ENCODE peak calls at places on chromosome X, in ten cellular contexts. One of them, this sample, is unnamed.

GRCh38 chrX:135596495-135596894 is 76.0 kb downstream of the INTS6L start:
- DNase-seq in stimulated activated CD4-positive, alpha-beta T cell treated with anti-CD3 and anti-CD28 coated beads, Interleukin-4, amount 100 ng/mL, for 48 hours: peak
- DNase-seq in NCI-H1092: peak
- DNase-seq in HT1080: peak
- DNase-seq in stimulated activated CD8-positive, alpha-beta memory T cell treated with anti-CD3 and anti-CD28 coated beads, Interleukin-15, amount 100 ng/mL, for 1 hour: no peak
- DNase-seq in activated CD8-positive, alpha-beta T cell treated with anti-CD3 and anti-CD28 coated beads for 36 hours: peak
- DNase-seq in endothelial cell: peak
- DNase-seq in stimulated activated effector memory CD8-positive, alpha-beta T cell treated with anti-CD3 and anti-CD28 coated beads, Interleukin-12 subunit alpha, Interleukin-12 subunit beta, amount 100 ng/mL, for 72 hours: peak
- DNase-seq in left lung: no peak
- DNase-seq in T follicular helper cell: peak
- DNase-seq in this sample: no peak

GRCh38 chrX:139126493-139126892 is 404.0 kb upstream of the F9 start:
- DNase-seq in stimulated activated CD4-positive, alpha-beta T cell treated with anti-CD3 and anti-CD28 coated beads, Interleukin-4, amount 100 ng/mL, for 48 hours: no peak
- DNase-seq in NCI-H1092: peak
- DNase-seq in HT1080: peak
- DNase-seq in stimulated activated CD8-positive, alpha-beta memory T cell treated with anti-CD3 and anti-CD28 coated beads, Interleukin-15, amount 100 ng/mL, for 1 hour: no peak
- DNase-seq in activated CD8-positive, alpha-beta T cell treated with anti-CD3 and anti-CD28 coated beads for 36 hours: peak
- DNase-seq in endothelial cell: peak
- DNase-seq in stimulated activated effector memory CD8-positive, alpha-beta T cell treated with anti-CD3 and anti-CD28 coated beads, Interleukin-12 subunit alpha, Interleukin-12 subunit beta, amount 100 ng/mL, for 72 hours: no peak
- DNase-seq in left lung: no peak
- DNase-seq in T follicular helper cell: no peak
- DNase-seq in this sample: no peak

GRCh38 chrX:31228415-31228832 is 156.6 kb upstream of the FTHL17 start:
- DNase-seq in stimulated activated CD4-positive, alpha-beta T cell treated with anti-CD3 and anti-CD28 coated beads, Interleukin-4, amount 100 ng/mL, for 48 hours: no peak
- DNase-seq in NCI-H1092: no peak
- DNase-seq in HT1080: no peak
- DNase-seq in stimulated activated CD8-positive, alpha-beta memory T cell treated with anti-CD3 and anti-CD28 coated beads, Interleukin-15, amount 100 ng/mL, for 1 hour: no peak
- DNase-seq in activated CD8-positive, alpha-beta T cell treated with anti-CD3 and anti-CD28 coated beads for 36 hours: no peak
- DNase-seq in endothelial cell: no peak
- DNase-seq in stimulated activated effector memory CD8-positive, alpha-beta T cell treated with anti-CD3 and anti-CD28 coated beads, Interleukin-12 subunit alpha, Interleukin-12 subunit beta, amount 100 ng/mL, for 72 hours: no peak
- DNase-seq in left lung: no peak
- DNase-seq in T follicular helper cell: no peak
- DNase-seq in this sample: peak

GRCh38 chrX:152913354-152913753 is 15.5 kb downstream of the ZNF185 start:
- DNase-seq in stimulated activated CD4-positive, alpha-beta T cell treated with anti-CD3 and anti-CD28 coated beads, Interleukin-4, amount 100 ng/mL, for 48 hours: no peak
- DNase-seq in NCI-H1092: no peak
- DNase-seq in HT1080: no peak
- DNase-seq in stimulated activated CD8-positive, alpha-beta memory T cell treated with anti-CD3 and anti-CD28 coated beads, Interleukin-15, amount 100 ng/mL, for 1 hour: no peak
- DNase-seq in activated CD8-positive, alpha-beta T cell treated with anti-CD3 and anti-CD28 coated beads for 36 hours: no peak
- DNase-seq in endothelial cell: no peak
- DNase-seq in stimulated activated effector memory CD8-positive, alpha-beta T cell treated with anti-CD3 and anti-CD28 coated beads, Interleukin-12 subunit alpha, Interleukin-12 subunit beta, amount 100 ng/mL, for 72 hours: no peak
- DNase-seq in left lung: no peak
- DNase-seq in T follicular helper cell: no peak
- DNase-seq in this sample: no peak

GRCh38 chrX:16516473-16516872 is 133.5 kb upstream of the S100G start:
- DNase-seq in stimulated activated CD4-positive, alpha-beta T cell treated with anti-CD3 and anti-CD28 coated beads, Interleukin-4, amount 100 ng/mL, for 48 hours: no peak
- DNase-seq in NCI-H1092: no peak
- DNase-seq in HT1080: no peak
- DNase-seq in stimulated activated CD8-positive, alpha-beta memory T cell treated with anti-CD3 and anti-CD28 coated beads, Interleukin-15, amount 100 ng/mL, for 1 hour: no peak
- DNase-seq in activated CD8-positive, alpha-beta T cell treated with anti-CD3 and anti-CD28 coated beads for 36 hours: no peak
- DNase-seq in endothelial cell: no peak
- DNase-seq in stimulated activated effector memory CD8-positive, alpha-beta T cell treated with anti-CD3 and anti-CD28 coated beads, Interleukin-12 subunit alpha, Interleukin-12 subunit beta, amount 100 ng/mL, for 72 hours: no peak
- DNase-seq in left lung: no peak
- DNase-seq in T follicular helper cell: no peak
- DNase-seq in this sample: peak

GRCh38 chrX:36266155-36266554 is 346.6 kb downstream of the CFAP47 start:
- DNase-seq in stimulated activated CD4-positive, alpha-beta T cell treated with anti-CD3 and anti-CD28 coated beads, Interleukin-4, amount 100 ng/mL, for 48 hours: no peak
- DNase-seq in NCI-H1092: no peak
- DNase-seq in HT1080: no peak
- DNase-seq in stimulated activated CD8-positive, alpha-beta memory T cell treated with anti-CD3 and anti-CD28 coated beads, Interleukin-15, amount 100 ng/mL, for 1 hour: no peak
- DNase-seq in activated CD8-positive, alpha-beta T cell treated with anti-CD3 and anti-CD28 coated beads for 36 hours: no peak
- DNase-seq in endothelial cell: no peak
- DNase-seq in stimulated activated effector memory CD8-positive, alpha-beta T cell treated with anti-CD3 and anti-CD28 coated beads, Interleukin-12 subunit alpha, Interleukin-12 subunit beta, amount 100 ng/mL, for 72 hours: no peak
- DNase-seq in left lung: no peak
- DNase-seq in T follicular helper cell: no peak
- DNase-seq in this sample: no peak

GRCh38 chrX:143027262-143027661 is 1.5 kb downstream of the SPANXN4 start:
- DNase-seq in stimulated activated CD4-positive, alpha-beta T cell treated with anti-CD3 and anti-CD28 coated beads, Interleukin-4, amount 100 ng/mL, for 48 hours: no peak
- DNase-seq in NCI-H1092: no peak
- DNase-seq in HT1080: no peak
- DNase-seq in stimulated activated CD8-positive, alpha-beta memory T cell treated with anti-CD3 and anti-CD28 coated beads, Interleukin-15, amount 100 ng/mL, for 1 hour: no peak
- DNase-seq in activated CD8-positive, alpha-beta T cell treated with anti-CD3 and anti-CD28 coated beads for 36 hours: no peak
- DNase-seq in endothelial cell: no peak
- DNase-seq in stimulated activated effector memory CD8-positive, alpha-beta T cell treated with anti-CD3 and anti-CD28 coated beads, Interleukin-12 subunit alpha, Interleukin-12 subunit beta, amount 100 ng/mL, for 72 hours: no peak
- DNase-seq in left lung: no peak
- DNase-seq in T follicular helper cell: no peak
- DNase-seq in this sample: no peak

GRCh38 chrX:39133971-39134370 is 332.7 kb downstream of the MID1IP1 start:
- DNase-seq in stimulated activated CD4-positive, alpha-beta T cell treated with anti-CD3 and anti-CD28 coated beads, Interleukin-4, amount 100 ng/mL, for 48 hours: no peak
- DNase-seq in NCI-H1092: peak
- DNase-seq in HT1080: no peak
- DNase-seq in stimulated activated CD8-positive, alpha-beta memory T cell treated with anti-CD3 and anti-CD28 coated beads, Interleukin-15, amount 100 ng/mL, for 1 hour: no peak
- DNase-seq in activated CD8-positive, alpha-beta T cell treated with anti-CD3 and anti-CD28 coated beads for 36 hours: peak
- DNase-seq in endothelial cell: peak
- DNase-seq in stimulated activated effector memory CD8-positive, alpha-beta T cell treated with anti-CD3 and anti-CD28 coated beads, Interleukin-12 subunit alpha, Interleukin-12 subunit beta, amount 100 ng/mL, for 72 hours: no peak
- DNase-seq in left lung: no peak
- DNase-seq in T follicular helper cell: no peak
- DNase-seq in this sample: no peak

GRCh38 chrX:39814391-39814790 is 283.4 kb downstream of the BCOR start:
- DNase-seq in stimulated activated CD4-positive, alpha-beta T cell treated with anti-CD3 and anti-CD28 coated beads, Interleukin-4, amount 100 ng/mL, for 48 hours: no peak
- DNase-seq in NCI-H1092: peak
- DNase-seq in HT1080: peak
- DNase-seq in stimulated activated CD8-positive, alpha-beta memory T cell treated with anti-CD3 and anti-CD28 coated beads, Interleukin-15, amount 100 ng/mL, for 1 hour: no peak
- DNase-seq in activated CD8-positive, alpha-beta T cell treated with anti-CD3 and anti-CD28 coated beads for 36 hours: peak
- DNase-seq in endothelial cell: no peak
- DNase-seq in stimulated activated effector memory CD8-positive, alpha-beta T cell treated with anti-CD3 and anti-CD28 coated beads, Interleukin-12 subunit alpha, Interleukin-12 subunit beta, amount 100 ng/mL, for 72 hours: peak
- DNase-seq in left lung: no peak
- DNase-seq in T follicular helper cell: peak
- DNase-seq in this sample: no peak

GRCh38 chrX:151984328-151984727 is 9.9 kb upstream of the GABRE start:
- DNase-seq in stimulated activated CD4-positive, alpha-beta T cell treated with anti-CD3 and anti-CD28 coated beads, Interleukin-4, amount 100 ng/mL, for 48 hours: no peak
- DNase-seq in NCI-H1092: no peak
- DNase-seq in HT1080: peak
- DNase-seq in stimulated activated CD8-positive, alpha-beta memory T cell treated with anti-CD3 and anti-CD28 coated beads, Interleukin-15, amount 100 ng/mL, for 1 hour: no peak
- DNase-seq in activated CD8-positive, alpha-beta T cell treated with anti-CD3 and anti-CD28 coated beads for 36 hours: no peak
- DNase-seq in endothelial cell: no peak
- DNase-seq in stimulated activated effector memory CD8-positive, alpha-beta T cell treated with anti-CD3 and anti-CD28 coated beads, Interleukin-12 subunit alpha, Interleukin-12 subunit beta, amount 100 ng/mL, for 72 hours: no peak
- DNase-seq in left lung: no peak
- DNase-seq in T follicular helper cell: no peak
- DNase-seq in this sample: no peak

GRCh38 chrX:115898382-115899001 is 272.1 kb upstream of the AGTR2 start:
- DNase-seq in stimulated activated CD4-positive, alpha-beta T cell treated with anti-CD3 and anti-CD28 coated beads, Interleukin-4, amount 100 ng/mL, for 48 hours: no peak
- DNase-seq in NCI-H1092: peak
- DNase-seq in HT1080: peak
- DNase-seq in stimulated activated CD8-positive, alpha-beta memory T cell treated with anti-CD3 and anti-CD28 coated beads, Interleukin-15, amount 100 ng/mL, for 1 hour: no peak
- DNase-seq in activated CD8-positive, alpha-beta T cell treated with anti-CD3 and anti-CD28 coated beads for 36 hours: no peak
- DNase-seq in endothelial cell: peak
- DNase-seq in stimulated activated effector memory CD8-positive, alpha-beta T cell treated with anti-CD3 and anti-CD28 coated beads, Interleukin-12 subunit alpha, Interleukin-12 subunit beta, amount 100 ng/mL, for 72 hours: no peak
- DNase-seq in left lung: no peak
- DNase-seq in T follicular helper cell: peak
- DNase-seq in this sample: no peak

GRCh38 chrX:134718329-134719317 is 60.4 kb upstream of the PLAC1 start:
- DNase-seq in stimulated activated CD4-positive, alpha-beta T cell treated with anti-CD3 and anti-CD28 coated beads, Interleukin-4, amount 100 ng/mL, for 48 hours: no peak
- DNase-seq in NCI-H1092: no peak
- DNase-seq in HT1080: peak
- DNase-seq in stimulated activated CD8-positive, alpha-beta memory T cell treated with anti-CD3 and anti-CD28 coated beads, Interleukin-15, amount 100 ng/mL, for 1 hour: no peak
- DNase-seq in activated CD8-positive, alpha-beta T cell treated with anti-CD3 and anti-CD28 coated beads for 36 hours: peak
- DNase-seq in endothelial cell: no peak
- DNase-seq in stimulated activated effector memory CD8-positive, alpha-beta T cell treated with anti-CD3 and anti-CD28 coated beads, Interleukin-12 subunit alpha, Interleukin-12 subunit beta, amount 100 ng/mL, for 72 hours: no peak
- DNase-seq in left lung: no peak
- DNase-seq in T follicular helper cell: no peak
- DNase-seq in this sample: peak

GRCh38 chrX:67545772-67546495 is 2.1 kb downstream of the AR start:
- DNase-seq in stimulated activated CD4-positive, alpha-beta T cell treated with anti-CD3 and anti-CD28 coated beads, Interleukin-4, amount 100 ng/mL, for 48 hours: no peak
- DNase-seq in NCI-H1092: no peak
- DNase-seq in HT1080: no peak
- DNase-seq in stimulated activated CD8-positive, alpha-beta memory T cell treated with anti-CD3 and anti-CD28 coated beads, Interleukin-15, amount 100 ng/mL, for 1 hour: no peak
- DNase-seq in activated CD8-positive, alpha-beta T cell treated with anti-CD3 and anti-CD28 coated beads for 36 hours: no peak
- DNase-seq in endothelial cell: peak
- DNase-seq in stimulated activated effector memory CD8-positive, alpha-beta T cell treated with anti-CD3 and anti-CD28 coated beads, Interleukin-12 subunit alpha, Interleukin-12 subunit beta, amount 100 ng/mL, for 72 hours: no peak
- DNase-seq in left lung: peak
- DNase-seq in T follicular helper cell: no peak
- DNase-seq in this sample: no peak

GRCh38 chrX:110786486-110786885 is 9.1 kb downstream of the CHRDL1 start:
- DNase-seq in stimulated activated CD4-positive, alpha-beta T cell treated with anti-CD3 and anti-CD28 coated beads, Interleukin-4, amount 100 ng/mL, for 48 hours: no peak
- DNase-seq in NCI-H1092: no peak
- DNase-seq in HT1080: peak
- DNase-seq in stimulated activated CD8-positive, alpha-beta memory T cell treated with anti-CD3 and anti-CD28 coated beads, Interleukin-15, amount 100 ng/mL, for 1 hour: no peak
- DNase-seq in activated CD8-positive, alpha-beta T cell treated with anti-CD3 and anti-CD28 coated beads for 36 hours: no peak
- DNase-seq in endothelial cell: no peak
- DNase-seq in stimulated activated effector memory CD8-positive, alpha-beta T cell treated with anti-CD3 and anti-CD28 coated beads, Interleukin-12 subunit alpha, Interleukin-12 subunit beta, amount 100 ng/mL, for 72 hours: no peak
- DNase-seq in left lung: no peak
- DNase-seq in T follicular helper cell: no peak
- DNase-seq in this sample: no peak

GRCh38 chrX:14963447-14964236 is 90.4 kb downstream of the MOSPD2 start:
- DNase-seq in stimulated activated CD4-positive, alpha-beta T cell treated with anti-CD3 and anti-CD28 coated beads, Interleukin-4, amount 100 ng/mL, for 48 hours: no peak
- DNase-seq in NCI-H1092: no peak
- DNase-seq in HT1080: peak
- DNase-seq in stimulated activated CD8-positive, alpha-beta memory T cell treated with anti-CD3 and anti-CD28 coated beads, Interleukin-15, amount 100 ng/mL, for 1 hour: no peak
- DNase-seq in activated CD8-positive, alpha-beta T cell treated with anti-CD3 and anti-CD28 coated beads for 36 hours: no peak
- DNase-seq in endothelial cell: no peak
- DNase-seq in stimulated activated effector memory CD8-positive, alpha-beta T cell treated with anti-CD3 and anti-CD28 coated beads, Interleukin-12 subunit alpha, Interleukin-12 subunit beta, amount 100 ng/mL, for 72 hours: no peak
- DNase-seq in left lung: no peak
- DNase-seq in T follicular helper cell: no peak
- DNase-seq in this sample: peak

GRCh38 chrX:74133156-74133796 is 170.7 kb upstream of the ZCCHC13 start:
- DNase-seq in stimulated activated CD4-positive, alpha-beta T cell treated with anti-CD3 and anti-CD28 coated beads, Interleukin-4, amount 100 ng/mL, for 48 hours: no peak
- DNase-seq in NCI-H1092: peak
- DNase-seq in HT1080: peak
- DNase-seq in stimulated activated CD8-positive, alpha-beta memory T cell treated with anti-CD3 and anti-CD28 coated beads, Interleukin-15, amount 100 ng/mL, for 1 hour: no peak
- DNase-seq in activated CD8-positive, alpha-beta T cell treated with anti-CD3 and anti-CD28 coated beads for 36 hours: no peak
- DNase-seq in endothelial cell: peak
- DNase-seq in stimulated activated effector memory CD8-positive, alpha-beta T cell treated with anti-CD3 and anti-CD28 coated beads, Interleukin-12 subunit alpha, Interleukin-12 subunit beta, amount 100 ng/mL, for 72 hours: no peak
- DNase-seq in left lung: no peak
- DNase-seq in T follicular helper cell: no peak
- DNase-seq in this sample: peak

GRCh38 chrX:154489182-154489581 is 1.2 kb downstream of the SLC10A3 start:
- DNase-seq in stimulated activated CD4-positive, alpha-beta T cell treated with anti-CD3 and anti-CD28 coated beads, Interleukin-4, amount 100 ng/mL, for 48 hours: no peak
- DNase-seq in NCI-H1092: no peak
- DNase-seq in HT1080: no peak
- DNase-seq in stimulated activated CD8-positive, alpha-beta memory T cell treated with anti-CD3 and anti-CD28 coated beads, Interleukin-15, amount 100 ng/mL, for 1 hour: no peak
- DNase-seq in activated CD8-positive, alpha-beta T cell treated with anti-CD3 and anti-CD28 coated beads for 36 hours: no peak
- DNase-seq in endothelial cell: no peak
- DNase-seq in stimulated activated effector memory CD8-positive, alpha-beta T cell treated with anti-CD3 and anti-CD28 coated beads, Interleukin-12 subunit alpha, Interleukin-12 subunit beta, amount 100 ng/mL, for 72 hours: no peak
- DNase-seq in left lung: no peak
- DNase-seq in T follicular helper cell: no peak
- DNase-seq in this sample: no peak

GRCh38 chrX:7102119-7102518 is 45.4 kb upstream of the STS start:
- DNase-seq in stimulated activated CD4-positive, alpha-beta T cell treated with anti-CD3 and anti-CD28 coated beads, Interleukin-4, amount 100 ng/mL, for 48 hours: no peak
- DNase-seq in NCI-H1092: no peak
- DNase-seq in HT1080: no peak
- DNase-seq in stimulated activated CD8-positive, alpha-beta memory T cell treated with anti-CD3 and anti-CD28 coated beads, Interleukin-15, amount 100 ng/mL, for 1 hour: no peak
- DNase-seq in activated CD8-positive, alpha-beta T cell treated with anti-CD3 and anti-CD28 coated beads for 36 hours: no peak
- DNase-seq in endothelial cell: no peak
- DNase-seq in stimulated activated effector memory CD8-positive, alpha-beta T cell treated with anti-CD3 and anti-CD28 coated beads, Interleukin-12 subunit alpha, Interleukin-12 subunit beta, amount 100 ng/mL, for 72 hours: no peak
- DNase-seq in left lung: no peak
- DNase-seq in T follicular helper cell: no peak
- DNase-seq in this sample: no peak

GRCh38 chrX:48616575-48616974 is 19.3 kb downstream of the WDR13 start:
- DNase-seq in stimulated activated CD4-positive, alpha-beta T cell treated with anti-CD3 and anti-CD28 coated beads, Interleukin-4, amount 100 ng/mL, for 48 hours: no peak
- DNase-seq in NCI-H1092: no peak
- DNase-seq in HT1080: no peak
- DNase-seq in stimulated activated CD8-positive, alpha-beta memory T cell treated with anti-CD3 and anti-CD28 coated beads, Interleukin-15, amount 100 ng/mL, for 1 hour: no peak
- DNase-seq in activated CD8-positive, alpha-beta T cell treated with anti-CD3 and anti-CD28 coated beads for 36 hours: no peak
- DNase-seq in endothelial cell: no peak
- DNase-seq in stimulated activated effector memory CD8-positive, alpha-beta T cell treated with anti-CD3 and anti-CD28 coated beads, Interleukin-12 subunit alpha, Interleukin-12 subunit beta, amount 100 ng/mL, for 72 hours: no peak
- DNase-seq in left lung: no peak
- DNase-seq in T follicular helper cell: no peak
- DNase-seq in this sample: no peak

GRCh38 chrX:38803286-38803608 is 2.0 kb downstream of the MID1IP1 start:
- DNase-seq in stimulated activated CD4-positive, alpha-beta T cell treated with anti-CD3 and anti-CD28 coated beads, Interleukin-4, amount 100 ng/mL, for 48 hours: no peak
- DNase-seq in NCI-H1092: peak
- DNase-seq in HT1080: no peak
- DNase-seq in stimulated activated CD8-positive, alpha-beta memory T cell treated with anti-CD3 and anti-CD28 coated beads, Interleukin-15, amount 100 ng/mL, for 1 hour: no peak
- DNase-seq in activated CD8-positive, alpha-beta T cell treated with anti-CD3 and anti-CD28 coated beads for 36 hours: no peak
- DNase-seq in endothelial cell: no peak
- DNase-seq in stimulated activated effector memory CD8-positive, alpha-beta T cell treated with anti-CD3 and anti-CD28 coated beads, Interleukin-12 subunit alpha, Interleukin-12 subunit beta, amount 100 ng/mL, for 72 hours: no peak
- DNase-seq in left lung: no peak
- DNase-seq in T follicular helper cell: no peak
- DNase-seq in this sample: no peak

GRCh38 chrX:114065612-114066178 is 518.2 kb upstream of the HTR2C start:
- DNase-seq in stimulated activated CD4-positive, alpha-beta T cell treated with anti-CD3 and anti-CD28 coated beads, Interleukin-4, amount 100 ng/mL, for 48 hours: no peak
- DNase-seq in NCI-H1092: no peak
- DNase-seq in HT1080: no peak
- DNase-seq in stimulated activated CD8-positive, alpha-beta memory T cell treated with anti-CD3 and anti-CD28 coated beads, Interleukin-15, amount 100 ng/mL, for 1 hour: no peak
- DNase-seq in activated CD8-positive, alpha-beta T cell treated with anti-CD3 and anti-CD28 coated beads for 36 hours: no peak
- DNase-seq in endothelial cell: no peak
- DNase-seq in stimulated activated effector memory CD8-positive, alpha-beta T cell treated with anti-CD3 and anti-CD28 coated beads, Interleukin-12 subunit alpha, Interleukin-12 subunit beta, amount 100 ng/mL, for 72 hours: no peak
- DNase-seq in left lung: no peak
- DNase-seq in T follicular helper cell: no peak
- DNase-seq in this sample: no peak

GRCh38 chrX:12330841-12331240 is 192.6 kb downstream of the FRMPD4 start:
- DNase-seq in stimulated activated CD4-positive, alpha-beta T cell treated with anti-CD3 and anti-CD28 coated beads, Interleukin-4, amount 100 ng/mL, for 48 hours: no peak
- DNase-seq in NCI-H1092: no peak
- DNase-seq in HT1080: no peak
- DNase-seq in stimulated activated CD8-positive, alpha-beta memory T cell treated with anti-CD3 and anti-CD28 coated beads, Interleukin-15, amount 100 ng/mL, for 1 hour: no peak
- DNase-seq in activated CD8-positive, alpha-beta T cell treated with anti-CD3 and anti-CD28 coated beads for 36 hours: no peak
- DNase-seq in endothelial cell: no peak
- DNase-seq in stimulated activated effector memory CD8-positive, alpha-beta T cell treated with anti-CD3 and anti-CD28 coated beads, Interleukin-12 subunit alpha, Interleukin-12 subunit beta, amount 100 ng/mL, for 72 hours: no peak
- DNase-seq in left lung: no peak
- DNase-seq in T follicular helper cell: no peak
- DNase-seq in this sample: no peak